ENCODE peak calls at places on chromosomes 1 and 21, in five cellular contexts. One of them, this sample, is unnamed.

GRCh38 chr1:54287821-54288220 is 87.9 kb downstream of the MRPL37 start:
- DNase-seq in K562: no peak
- DNase-seq in GM12878: no peak
- DNase-seq in H1: no peak
- DNase-seq in GM12891: no peak
- DNase-seq in this sample: no peak

GRCh38 chr1:146051452-146051852 is 29.9 kb upstream of the HJV start:
- DNase-seq in H1: no peak
- DNase-seq in GM12878: no peak
- DNase-seq in GM12891: no peak
- DNase-seq in K562: no peak
- DNase-seq in this sample: no peak

GRCh38 chr1:165344736-165345135 is 11.8 kb downstream of the LMX1A start:
- DNase-seq in GM12891: no peak
- DNase-seq in K562: no peak
- DNase-seq in GM12878: no peak
- DNase-seq in H1: no peak
- DNase-seq in this sample: no peak

GRCh38 chr1:75579046-75579445 is 31.9 kb downstream of the SLC44A5 start:
- DNase-seq in GM12878: no peak
- DNase-seq in H1: no peak
- DNase-seq in K562: no peak
- DNase-seq in GM12891: no peak
- DNase-seq in this sample: no peak

GRCh38 chr1:245751671-245752070 is 596.9 kb downstream of the KIF26B start:
- DNase-seq in GM12878: no peak
- DNase-seq in H1: no peak
- DNase-seq in GM12891: no peak
- DNase-seq in K562: no peak
- DNase-seq in this sample: no peak

GRCh38 chr1:208159542-208160258 is 84.5 kb downstream of the PLXNA2 start:
- DNase-seq in GM12891: no peak
- DNase-seq in GM12878: no peak
- DNase-seq in H1: no peak
- DNase-seq in K562: peak; percentile 55
- DNase-seq in this sample: no peak

GRCh38 chr1:201486158-201486557 is 17.2 kb upstream of the PHLDA3 start:
- DNase-seq in K562: no peak
- DNase-seq in GM12891: no peak
- DNase-seq in GM12878: no peak
- DNase-seq in H1: no peak
- DNase-seq in this sample: no peak

GRCh38 chr1:161506336-161507223 is 1.3 kb downstream of the FCGR2A start:
- DNase-seq in K562: peak; percentile 50
- DNase-seq in GM12891: no peak
- DNase-seq in H1: no peak
- DNase-seq in GM12878: no peak
- DNase-seq in this sample: no peak

GRCh38 chr1:101162300-101162699 is 74.5 kb upstream of the S1PR1 start:
- DNase-seq in GM12891: no peak
- DNase-seq in H1: no peak
- DNase-seq in K562: no peak
- DNase-seq in GM12878: no peak
- DNase-seq in this sample: no peak

GRCh38 chr1:232016636-232017035 is 390.0 kb downstream of the DISC1 start:
- DNase-seq in GM12878: no peak
- DNase-seq in K562: no peak
- DNase-seq in H1: no peak
- DNase-seq in GM12891: no peak
- DNase-seq in this sample: no peak

GRCh38 chr1:102151242-102151641 is 154.5 kb upstream of the OLFM3 start:
- DNase-seq in GM12891: no peak
- DNase-seq in GM12878: no peak
- DNase-seq in H1: no peak
- DNase-seq in K562: no peak
- DNase-seq in this sample: no peak

GRCh38 chr21:39132248-39132647 is 51.0 kb downstream of the PSMG1 start:
- DNase-seq in K562: no peak
- DNase-seq in GM12878: no peak
- DNase-seq in GM12891: no peak
- DNase-seq in H1: no peak
- DNase-seq in this sample: no peak

GRCh38 chr1:38336308-38336707 is 289.7 kb upstream of the POU3F1 start:
- DNase-seq in K562: no peak
- DNase-seq in H1: no peak
- DNase-seq in GM12891: no peak
- DNase-seq in GM12878: no peak
- DNase-seq in this sample: no peak

GRCh38 chr1:240092301-240093119 is 827 bp downstream of the FMN2 start:
- DNase-seq in H1: peak; percentile 69
- DNase-seq in GM12878: no peak
- DNase-seq in GM12891: peak; percentile 25
- DNase-seq in K562: no peak
- DNase-seq in this sample: peak; percentile 13

GRCh38 chr1:38941527-38942019 is at the start of gene RHBDL2:
- DNase-seq in GM12891: no peak
- DNase-seq in K562: no peak
- DNase-seq in H1: peak; percentile 60
- DNase-seq in GM12878: no peak
- DNase-seq in this sample: no peak

GRCh38 chr1:24441480-24441879 is 25.9 kb downstream of the NIPAL3 start:
- DNase-seq in H1: no peak
- DNase-seq in K562: no peak
- DNase-seq in GM12891: no peak
- DNase-seq in GM12878: no peak
- DNase-seq in this sample: no peak

GRCh38 chr1:2295526-2295925 is 67.4 kb downstream of the SKI start:
- DNase-seq in GM12878: no peak
- DNase-seq in K562: no peak
- DNase-seq in GM12891: no peak
- DNase-seq in H1: no peak
- DNase-seq in this sample: no peak

GRCh38 chr1:37238376-37239224 is 204.3 kb upstream of the GRIK3 start:
- DNase-seq in K562: no peak
- DNase-seq in H1: peak; percentile 44
- DNase-seq in GM12891: no peak
- DNase-seq in GM12878: no peak
- DNase-seq in this sample: no peak

GRCh38 chr1:11880911-11881748 is 22.4 kb upstream of the NPPB start:
- DNase-seq in H1: no peak
- DNase-seq in GM12891: no peak
- DNase-seq in GM12878: no peak
- DNase-seq in K562: peak; percentile 72
- DNase-seq in this sample: no peak

GRCh38 chr1:203656796-203657620 is 30.4 kb downstream of the ATP2B4 start:
- DNase-seq in GM12891: no peak
- DNase-seq in K562: no peak
- DNase-seq in GM12878: no peak
- DNase-seq in H1: no peak
- DNase-seq in this sample: no peak

GRCh38 chr1:173095632-173096031 is 44.9 kb upstream of the TNFSF18 start:
- DNase-seq in H1: no peak
- DNase-seq in GM12891: no peak
- DNase-seq in GM12878: no peak
- DNase-seq in K562: no peak
- DNase-seq in this sample: no peak

GRCh38 chr1:12613180-12613579 is 4.8 kb downstream of the DHRS3 start:
- DNase-seq in GM12878: no peak
- DNase-seq in H1: no peak
- DNase-seq in GM12891: no peak
- DNase-seq in K562: no peak
- DNase-seq in this sample: no peak

GRCh38 chr1:248810727-248811513 is 14.8 kb downstream of the SH3BP5L start:
- DNase-seq in GM12891: no peak
- DNase-seq in K562: peak; percentile 10
- DNase-seq in GM12878: no peak
- DNase-seq in H1: no peak
- DNase-seq in this sample: no peak

GRCh38 chr1:201708085-201708512 is 120.9 kb upstream of the IPO9 start:
- DNase-seq in GM12878: no peak
- DNase-seq in K562: no peak
- DNase-seq in H1: no peak
- DNase-seq in GM12891: no peak
- DNase-seq in this sample: no peak

GRCh38 chr1:78607334-78607927 is 12.8 kb upstream of the IFI44L start:
- DNase-seq in H1: no peak
- DNase-seq in K562: peak; percentile 9
- DNase-seq in GM12891: no peak
- DNase-seq in GM12878: no peak
- DNase-seq in this sample: no peak

GRCh38 chr1:161119379-161120061 is 1.6 kb downstream of the NIT1 start:
- DNase-seq in GM12878: no peak
- DNase-seq in K562: peak; percentile 68
- DNase-seq in H1: no peak
- DNase-seq in GM12891: peak; percentile 53
- DNase-seq in this sample: peak; percentile 44

DNA sequence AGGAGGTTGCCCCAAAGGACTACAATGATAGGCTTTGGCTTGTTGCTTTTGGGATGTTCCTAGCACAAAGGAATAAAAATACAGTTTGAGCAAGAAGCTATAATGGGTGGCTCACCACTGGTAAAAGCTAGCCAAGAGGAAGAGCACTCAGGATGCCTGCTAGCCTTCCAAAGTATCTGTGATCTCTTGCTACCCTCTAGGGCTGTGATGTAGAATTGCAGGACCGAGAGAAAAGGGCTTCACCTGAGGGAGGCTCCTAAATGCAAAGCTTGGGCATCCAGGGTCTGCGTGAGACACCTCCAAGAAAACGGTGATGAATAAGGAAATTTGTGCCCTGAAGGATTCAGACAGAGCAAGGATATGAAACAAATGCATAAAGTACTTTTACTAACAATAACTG is 17.7 kb downstream of the IVL start:
- DNase-seq in K562: no peak
- DNase-seq in GM12878: no peak
- DNase-seq in H1: no peak
- DNase-seq in GM12891: no peak
- DNase-seq in this sample: no peak
- TF ChIP-seq TAF1 in K562: no peak
- TF ChIP-seq TAF1 in GM12878: no peak
- TF ChIP-seq TAF1 in H1: no peak
- TF ChIP-seq TAF1 in GM12891: no peak
- TF ChIP-seq TAF1 in this sample: no peak

GRCh38 chr1:32813941-32814739 is 3.0 kb downstream of the YARS1 start:
- DNase-seq in GM12878: no peak
- DNase-seq in K562: no peak
- DNase-seq in GM12891: no peak
- DNase-seq in H1: no peak
- DNase-seq in this sample: no peak

GRCh38 chr1:32816676-32817158 is 441 bp downstream of the YARS1 start:
- DNase-seq in GM12891: no peak
- DNase-seq in GM12878: no peak
- DNase-seq in H1: no peak
- DNase-seq in K562: no peak
- DNase-seq in this sample: no peak

GRCh38 chr1:32818804-32819541 is 1.5 kb downstream of the S100PBP start:
- DNase-seq in GM12878: peak; percentile 96
- DNase-seq in H1: no peak
- DNase-seq in GM12891: peak; percentile 39
- DNase-seq in K562: no peak
- DNase-seq in this sample: peak; percentile 49

GRCh38 chr1:32817815-32818786 is 648 bp downstream of the S100PBP start:
- DNase-seq in GM12878: no peak
- DNase-seq in GM12891: peak; percentile 23
- DNase-seq in K562: peak; percentile 84
- DNase-seq in H1: peak; percentile 86
- DNase-seq in this sample: peak; percentile 25

GRCh38 chr1:32817159-32817814 is at the start of the genes S100PBP and YARS1:
- DNase-seq in H1: peak; percentile 100
- DNase-seq in GM12878: peak; percentile 93
- DNase-seq in K562: peak; percentile 97
- DNase-seq in GM12891: peak; percentile 92
- DNase-seq in this sample: peak; percentile 91
- TF ChIP-seq POLR2A in H1: peak; percentile 65
- TF ChIP-seq POLR2A in GM12878: peak; percentile 92
- TF ChIP-seq POLR2A in K562: peak; percentile 92
- TF ChIP-seq POLR2A in GM12891: peak; percentile 53
- TF ChIP-seq POLR2A in this sample: peak; percentile 67

GRCh38 chr1:93905734-93906133 is 3.5 kb downstream of the GCLM start:
- DNase-seq in K562: no peak
- DNase-seq in GM12891: no peak
- DNase-seq in GM12878: no peak
- DNase-seq in H1: no peak
- DNase-seq in this sample: no peak

GRCh38 chr1:93906480-93906879 is 2.8 kb downstream of the GCLM start:
- DNase-seq in H1: no peak
- DNase-seq in GM12878: no peak
- DNase-seq in GM12891: no peak
- DNase-seq in K562: no peak
- DNase-seq in this sample: no peak

GRCh38 chr1:93909146-93910050 is at the start of gene GCLM:
- DNase-seq in GM12891: peak; percentile 85
- DNase-seq in K562: peak; percentile 93
- DNase-seq in GM12878: peak; percentile 40
- DNase-seq in H1: peak; percentile 96
- DNase-seq in this sample: peak; percentile 82

GRCh38 chr1:93908394-93909145 is 660 bp downstream of the GCLM start:
- DNase-seq in H1: peak; percentile 68
- DNase-seq in GM12891: peak; percentile 38
- DNase-seq in K562: peak; percentile 60
- DNase-seq in GM12878: no peak
- DNase-seq in this sample: peak; percentile 39

GRCh38 chr1:93907718-93908117 is 1.5 kb downstream of the GCLM start:
- DNase-seq in GM12891: no peak
- DNase-seq in K562: no peak
- DNase-seq in GM12878: no peak
- DNase-seq in H1: no peak
- DNase-seq in this sample: no peak
- TF ChIP-seq TAF1 in GM12891: no peak
- TF ChIP-seq TAF1 in K562: no peak
- TF ChIP-seq TAF1 in GM12878: no peak
- TF ChIP-seq TAF1 in H1: no peak
- TF ChIP-seq TAF1 in this sample: no peak

DNA sequence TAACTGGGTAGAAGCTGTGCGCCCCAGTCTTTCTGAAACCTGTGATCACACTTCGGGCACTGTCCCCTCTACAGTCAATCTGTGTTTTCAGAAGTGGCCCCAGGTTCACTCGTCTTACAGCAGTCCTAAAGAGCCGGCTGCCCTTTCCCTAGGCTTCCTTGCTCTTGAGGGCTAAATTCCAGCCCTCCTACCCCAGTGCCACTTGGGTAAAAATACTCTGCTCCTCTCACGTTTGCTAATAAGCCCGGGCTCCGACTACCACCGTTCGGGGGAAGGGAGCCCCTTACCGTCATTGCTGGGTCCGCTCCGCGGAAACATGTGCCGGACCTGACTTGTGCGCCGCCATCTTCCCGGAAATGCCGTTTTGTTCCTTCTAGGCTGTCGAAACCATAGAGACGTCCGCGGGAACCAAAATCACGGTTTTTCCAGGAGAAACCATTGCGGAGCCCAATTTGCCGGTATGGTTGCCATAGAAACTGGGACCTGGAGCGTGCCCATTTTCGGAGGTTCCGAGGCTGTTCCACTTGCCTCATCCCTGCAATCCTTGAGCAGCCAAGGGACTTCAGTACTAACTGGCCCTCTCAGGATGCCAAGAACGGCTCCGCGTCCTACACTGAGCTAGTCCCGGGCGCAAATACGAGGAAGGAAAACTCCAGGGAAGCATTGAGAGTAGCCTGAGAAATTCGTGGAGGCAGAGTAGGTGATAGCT is at the start of gene GPATCH4:
- DNase-seq in GM12891: no peak
- DNase-seq in H1: peak; percentile 86
- DNase-seq in K562: peak; percentile 78
- DNase-seq in GM12878: no peak
- DNase-seq in this sample: no peak
- TF ChIP-seq POLR2A in GM12891: peak; percentile 91
- TF ChIP-seq POLR2A in H1: peak; percentile 66
- TF ChIP-seq POLR2A in K562: peak; percentile 93
- TF ChIP-seq POLR2A in GM12878: peak; percentile 92
- TF ChIP-seq POLR2A in this sample: peak; percentile 95